ENCODE peak calls at places on chromosomes 3 and 15, in seven cellular contexts. P is tibial artery, V is vagina, X is lung, H is GM23338, C is testis, A is body of pancreas. I is an unnamed sample. For H3K27me3 and H3K4me1, the result is how much of the 10 kb centered on the place peaks cover.

GRCh38 chr3:197203714-197204146 is 94.7 kb downstream of the DLG1 start:
- DNase-seq in V (no peak), A (no peak), X (no peak), C (no peak), P (no peak), H (peak), I (no peak)

GRCh38 chr3:57160046-57160730 is 5.0 kb downstream of the IL17RD start:
- DNase-seq in C (peak), A (no peak), H (peak), V (no peak), X (no peak), P (no peak), I (no peak)

GRCh38 chr15:33735143-33735542 is 233.2 kb upstream of the CHRM5 start:
- DNase-seq in P (no peak), C (no peak), H (no peak), X (no peak), A (no peak), V (no peak), I (no peak)

GRCh38 chr3:191809326-191809949 is 348.5 kb downstream of the PYDC2 start:
- DNase-seq in P (no peak), V (no peak), H (peak), A (no peak), C (no peak), X (no peak), I (no peak)

GRCh38 chr3:36597422-36597821 is 166.9 kb downstream of the DCLK3 start:
- DNase-seq in A (no peak), C (no peak), P (no peak), X (no peak), H (no peak), V (no peak), I (no peak)

GRCh38 chr15:47194718-47195117 is 522.6 kb upstream of the SEMA6D start:
- DNase-seq in V (no peak), C (no peak), A (no peak), H (peak), X (no peak), P (no peak), I (no peak)

GRCh38 chr3:66405701-66406091 is 95.1 kb downstream of the LRIG1 start:
- DNase-seq in X (no peak), V (no peak), H (no peak), C (no peak), P (peak), A (peak), I (no peak)

GRCh38 chr3:16402451-16402850 is 111.0 kb downstream of the RFTN1 start:
- DNase-seq in V (no peak), H (no peak), A (no peak), P (no peak), X (no peak), C (no peak), I (no peak)

GRCh38 chr3:127045435-127046045 is 62.6 kb downstream of the PLXNA1 start:
- DNase-seq in V (no peak), C (no peak), P (no peak), A (peak), H (no peak), X (no peak), I (no peak)

GRCh38 chr3:186909078-186909853 is 21.1 kb upstream of the ST6GAL1 start:
- DNase-seq in H (peak), X (no peak), A (no peak), C (no peak), P (no peak), V (no peak), I (no peak)
- TF ChIP-seq CTCF in H (no peak), X (no peak), A (no peak), C (no peak), P (no peak), V (no peak), I (no peak)

GRCh38 chr3:161602451-161602850 is 105.8 kb downstream of the OTOL1 start:
- DNase-seq in X (no peak), P (no peak), H (no peak), C (no peak), A (no peak), V (no peak), I (no peak)
- H3K27me3 ChIP-seq in X (under half), P (under half), H (under half), C (under half), A (under half), V (under half), I (under half)

GRCh38 chr3:31873254-31873653 is 107.8 kb downstream of the OSBPL10 start:
- DNase-seq in A (no peak), X (no peak), H (no peak), P (no peak), V (no peak), C (no peak), I (no peak)
- H3K4me1 ChIP-seq in A (under half), X (under half), H (under half), P (under half), V (under half), C (under half), I (under half)

DNA sequence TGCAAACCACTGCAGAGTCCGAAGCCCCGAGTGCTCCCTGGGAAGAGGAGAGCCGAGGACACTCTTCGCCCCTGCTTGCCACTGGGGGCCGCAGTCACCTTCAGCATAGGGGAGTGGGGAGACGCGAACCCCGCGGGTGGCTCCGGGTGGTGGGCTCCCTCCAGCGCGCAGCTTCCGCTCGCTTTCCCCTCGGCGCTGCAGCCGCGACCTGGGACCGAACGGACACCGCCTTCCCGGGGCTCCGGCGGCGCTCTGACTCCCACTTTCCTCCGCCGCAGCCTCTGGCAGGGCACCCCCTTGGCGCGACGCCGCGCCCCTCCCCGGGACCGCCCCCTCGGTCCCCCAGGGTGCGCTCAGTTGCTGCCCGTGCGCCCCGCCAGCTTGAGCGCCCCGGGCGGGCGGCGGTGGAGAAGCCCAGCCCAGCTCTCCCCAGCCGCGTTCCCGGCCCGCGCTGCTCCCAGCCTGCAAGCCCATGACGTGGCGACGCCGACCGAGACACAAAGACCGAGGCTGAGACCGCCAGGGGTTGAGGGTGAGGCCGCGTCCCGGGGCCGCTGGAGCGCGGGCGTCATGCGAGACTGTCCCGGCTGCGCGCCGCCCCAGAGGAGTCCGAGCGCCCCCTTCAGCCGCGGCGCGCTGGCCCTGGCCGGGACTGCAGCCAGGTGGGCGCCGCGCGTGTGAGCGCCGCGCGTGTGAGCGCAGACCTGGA is at the start of gene MINAR1:
- DNase-seq in A (peak), P (no peak), C (peak), H (peak), V (no peak), X (no peak), I (no peak)
- TF ChIP-seq CTCF in A (no peak), P (no peak), C (no peak), H (peak), V (no peak), X (no peak), I (peak)

GRCh38 chr3:13285007-13285567 is 135.0 kb downstream of the NUP210 start:
- DNase-seq in P (no peak), A (no peak), V (no peak), X (no peak), C (no peak), H (no peak), I (peak)

GRCh38 chr3:13289771-13290285 is 130.3 kb downstream of the NUP210 start:
- DNase-seq in C (no peak), V (no peak), H (no peak), P (no peak), A (no peak), X (no peak), I (peak)

GRCh38 chr3:13288732-13289718 is 131.1 kb downstream of the NUP210 start:
- DNase-seq in A (no peak), C (no peak), H (no peak), V (no peak), X (no peak), P (no peak), I (no peak)

GRCh38 chr3:13287833-13288232 is 132.3 kb downstream of the NUP210 start:
- DNase-seq in C (no peak), V (no peak), A (no peak), P (no peak), X (no peak), H (no peak), I (no peak)

DNA sequence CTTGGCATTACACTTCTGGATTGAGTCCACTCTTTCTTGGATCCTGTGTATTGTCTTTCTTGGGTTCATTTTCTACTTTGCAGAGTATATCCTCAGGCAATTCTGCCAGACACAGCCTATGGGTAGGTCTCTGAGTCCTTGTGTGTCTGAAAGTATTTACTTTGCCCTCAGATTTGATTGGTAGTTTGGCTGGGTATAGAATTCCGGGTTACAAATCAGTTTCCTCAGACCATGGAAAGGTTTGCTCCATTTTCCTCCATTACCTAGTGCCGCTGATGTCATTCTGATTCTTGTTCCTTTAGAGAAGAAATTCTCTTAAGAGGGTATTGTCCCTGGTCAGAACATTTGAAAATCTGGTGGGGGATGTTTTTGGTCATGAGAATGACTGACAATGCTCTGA is 133.2 kb downstream of the NUP210 start:
- DNase-seq in A (no peak), C (no peak), V (no peak), P (no peak), H (no peak), X (no peak), I (no peak)
- H3K27me3 ChIP-seq in A (under half), C (under half), V (under half), P (under half), H (under half), X (under half), I (under half)